ENCODE peak calls at places on chromosomes 16 and 17, in eight cellular contexts. One of them, this sample, is unnamed.

GRCh38 chr16:278863-279366 is 1.5 kb upstream of the ARHGDIG start:
- DNase-seq in Peyer's patch: no peak
- DNase-seq in CD4-positive, alpha-beta T cell: peak; percentile 23
- DNase-seq in psoas muscle: no peak
- DNase-seq in CD8-positive, alpha-beta memory T cell: no peak
- DNase-seq in lung: peak; percentile 34
- DNase-seq in keratinocyte: no peak
- DNase-seq in K562: no peak
- DNase-seq in this sample: no peak

GRCh38 chr17:61475726-61476125 is 23.5 kb downstream of the TBX4 start:
- DNase-seq in lung: no peak
- DNase-seq in CD8-positive, alpha-beta memory T cell: no peak
- DNase-seq in psoas muscle: no peak
- DNase-seq in keratinocyte: peak; percentile 65
- DNase-seq in Peyer's patch: peak; percentile 22
- DNase-seq in CD4-positive, alpha-beta T cell: no peak
- DNase-seq in K562: no peak
- DNase-seq in this sample: no peak

GRCh38 chr17:50534979-50535326 is 2.4 kb downstream of the EPN3 start:
- DNase-seq in CD8-positive, alpha-beta memory T cell: no peak
- DNase-seq in keratinocyte: no peak
- DNase-seq in lung: no peak
- DNase-seq in Peyer's patch: no peak
- DNase-seq in psoas muscle: no peak
- DNase-seq in CD4-positive, alpha-beta T cell: no peak
- DNase-seq in K562: no peak
- DNase-seq in this sample: no peak

GRCh38 chr17:72775914-72776313 is 316.6 kb downstream of the SLC39A11 start:
- DNase-seq in psoas muscle: no peak
- DNase-seq in Peyer's patch: no peak
- DNase-seq in lung: no peak
- DNase-seq in CD4-positive, alpha-beta T cell: no peak
- DNase-seq in CD8-positive, alpha-beta memory T cell: no peak
- DNase-seq in K562: no peak
- DNase-seq in keratinocyte: no peak
- DNase-seq in this sample: no peak

GRCh38 chr17:73297934-73298861 is 13.6 kb downstream of the CDC42EP4 start:
- DNase-seq in CD4-positive, alpha-beta T cell: no peak
- DNase-seq in CD8-positive, alpha-beta memory T cell: no peak
- DNase-seq in keratinocyte: no peak
- DNase-seq in psoas muscle: no peak
- DNase-seq in K562: no peak
- DNase-seq in lung: no peak
- DNase-seq in Peyer's patch: no peak
- DNase-seq in this sample: no peak

GRCh38 chr17:75743625-75744206 is 21.3 kb downstream of the GALK1 start:
- DNase-seq in K562: no peak
- DNase-seq in Peyer's patch: no peak
- DNase-seq in CD8-positive, alpha-beta memory T cell: no peak
- DNase-seq in keratinocyte: no peak
- DNase-seq in CD4-positive, alpha-beta T cell: no peak
- DNase-seq in lung: no peak
- DNase-seq in psoas muscle: no peak
- DNase-seq in this sample: no peak

GRCh38 chr17:55683554-55684315 is 38.9 kb downstream of the TMEM100 start:
- DNase-seq in psoas muscle: no peak
- DNase-seq in CD8-positive, alpha-beta memory T cell: no peak
- DNase-seq in keratinocyte: no peak
- DNase-seq in lung: no peak
- DNase-seq in K562: no peak
- DNase-seq in CD4-positive, alpha-beta T cell: no peak
- DNase-seq in Peyer's patch: no peak
- DNase-seq in this sample: no peak

GRCh38 chr17:79779088-79779529 is 1.2 kb downstream of the CBX2 start:
- DNase-seq in Peyer's patch: no peak
- DNase-seq in CD4-positive, alpha-beta T cell: no peak
- DNase-seq in K562: peak; percentile 32
- DNase-seq in keratinocyte: no peak
- DNase-seq in psoas muscle: no peak
- DNase-seq in CD8-positive, alpha-beta memory T cell: no peak
- DNase-seq in lung: no peak
- DNase-seq in this sample: no peak

GRCh38 chr17:56594528-56595418 is 1.3 kb downstream of the NOG start:
- DNase-seq in CD8-positive, alpha-beta memory T cell: no peak
- DNase-seq in CD4-positive, alpha-beta T cell: peak; percentile 31
- DNase-seq in keratinocyte: no peak
- DNase-seq in Peyer's patch: no peak
- DNase-seq in lung: no peak
- DNase-seq in psoas muscle: peak; percentile 35
- DNase-seq in K562: no peak
- DNase-seq in this sample: no peak

GRCh38 chr16:84774810-84775209 is 45.0 kb upstream of the CRISPLD2 start:
- DNase-seq in CD4-positive, alpha-beta T cell: no peak
- DNase-seq in lung: no peak
- DNase-seq in Peyer's patch: no peak
- DNase-seq in keratinocyte: no peak
- DNase-seq in CD8-positive, alpha-beta memory T cell: no peak
- DNase-seq in K562: no peak
- DNase-seq in psoas muscle: peak; percentile 46
- DNase-seq in this sample: no peak

GRCh38 chr16:54739381-54739780 is 191.3 kb upstream of the IRX5 start:
- DNase-seq in Peyer's patch: no peak
- DNase-seq in psoas muscle: no peak
- DNase-seq in CD4-positive, alpha-beta T cell: no peak
- DNase-seq in keratinocyte: no peak
- DNase-seq in CD8-positive, alpha-beta memory T cell: no peak
- DNase-seq in K562: no peak
- DNase-seq in lung: no peak
- DNase-seq in this sample: no peak

GRCh38 chr16:8850279-8850885 is 18.4 kb downstream of the CARHSP1 start:
- DNase-seq in keratinocyte: no peak
- DNase-seq in CD8-positive, alpha-beta memory T cell: no peak
- DNase-seq in lung: no peak
- DNase-seq in K562: no peak
- DNase-seq in Peyer's patch: peak; percentile 49
- DNase-seq in CD4-positive, alpha-beta T cell: no peak
- DNase-seq in psoas muscle: peak; percentile 65
- DNase-seq in this sample: no peak

GRCh38 chr16:20300312-20301097 is 26.8 kb downstream of the GP2 start:
- DNase-seq in psoas muscle: peak; percentile 13
- DNase-seq in lung: peak; percentile 46
- DNase-seq in K562: peak; percentile 70
- DNase-seq in CD4-positive, alpha-beta T cell: peak; percentile 2
- DNase-seq in Peyer's patch: peak; percentile 58
- DNase-seq in keratinocyte: peak; percentile 1
- DNase-seq in CD8-positive, alpha-beta memory T cell: no peak
- DNase-seq in this sample: peak; percentile 5

GRCh38 chr17:17613708-17614114 is 22.2 kb upstream of the PEMT start:
- DNase-seq in lung: peak; percentile 74
- DNase-seq in keratinocyte: no peak
- DNase-seq in CD4-positive, alpha-beta T cell: peak; percentile 36
- DNase-seq in K562: peak; percentile 47
- DNase-seq in Peyer's patch: no peak
- DNase-seq in psoas muscle: no peak
- DNase-seq in CD8-positive, alpha-beta memory T cell: peak; percentile 14
- DNase-seq in this sample: no peak

GRCh38 chr17:49146620-49147306 is 14.2 kb downstream of the B4GALNT2 start:
- DNase-seq in CD4-positive, alpha-beta T cell: no peak
- DNase-seq in lung: no peak
- DNase-seq in keratinocyte: peak; percentile 94
- DNase-seq in CD8-positive, alpha-beta memory T cell: no peak
- DNase-seq in K562: no peak
- DNase-seq in psoas muscle: no peak
- DNase-seq in Peyer's patch: no peak
- DNase-seq in this sample: no peak

GRCh38 chr17:78417531-78417909 is 39.1 kb downstream of the PGS1 start:
- DNase-seq in K562: no peak
- DNase-seq in keratinocyte: no peak
- DNase-seq in CD4-positive, alpha-beta T cell: no peak
- DNase-seq in CD8-positive, alpha-beta memory T cell: no peak
- DNase-seq in Peyer's patch: peak; percentile 41
- DNase-seq in psoas muscle: no peak
- DNase-seq in lung: no peak
- DNase-seq in this sample: no peak
- H3K27ac ChIP-seq in K562: no peak overlapping the region
- H3K27ac ChIP-seq in keratinocyte: no peak overlapping the region
- H3K27ac ChIP-seq in CD4-positive, alpha-beta T cell: no peak overlapping the region
- H3K27ac ChIP-seq in CD8-positive, alpha-beta memory T cell: no peak overlapping the region
- H3K27ac ChIP-seq in Peyer's patch: peak overlapping the region; percentile 65
- H3K27ac ChIP-seq in psoas muscle: peak overlapping the region; percentile 75
- H3K27ac ChIP-seq in lung: peak overlapping the region; percentile 97
- H3K27ac ChIP-seq in this sample: peak overlapping the region; percentile 78

GRCh38 chr17:8609910-8610309 is 20.6 kb downstream of the MYH10 start:
- DNase-seq in K562: no peak
- DNase-seq in CD4-positive, alpha-beta T cell: no peak
- DNase-seq in Peyer's patch: no peak
- DNase-seq in lung: no peak
- DNase-seq in psoas muscle: no peak
- DNase-seq in CD8-positive, alpha-beta memory T cell: no peak
- DNase-seq in keratinocyte: no peak
- DNase-seq in this sample: no peak
- H3K27ac ChIP-seq in K562: no peak overlapping the region
- H3K27ac ChIP-seq in CD4-positive, alpha-beta T cell: no peak overlapping the region
- H3K27ac ChIP-seq in Peyer's patch: no peak overlapping the region
- H3K27ac ChIP-seq in lung: no peak overlapping the region
- H3K27ac ChIP-seq in psoas muscle: no peak overlapping the region
- H3K27ac ChIP-seq in CD8-positive, alpha-beta memory T cell: no peak overlapping the region
- H3K27ac ChIP-seq in keratinocyte: no peak overlapping the region
- H3K27ac ChIP-seq in this sample: no peak overlapping the region

GRCh38 chr16:75248536-75249380 is 2.7 kb downstream of the BCAR1 start:
- DNase-seq in K562: no peak
- DNase-seq in Peyer's patch: no peak
- DNase-seq in psoas muscle: peak; percentile 13
- DNase-seq in CD8-positive, alpha-beta memory T cell: no peak
- DNase-seq in CD4-positive, alpha-beta T cell: no peak
- DNase-seq in keratinocyte: no peak
- DNase-seq in lung: no peak
- DNase-seq in this sample: no peak

GRCh38 chr16:75247249-75247648 is 4.2 kb downstream of the BCAR1 start:
- DNase-seq in psoas muscle: no peak
- DNase-seq in keratinocyte: no peak
- DNase-seq in CD4-positive, alpha-beta T cell: no peak
- DNase-seq in lung: no peak
- DNase-seq in CD8-positive, alpha-beta memory T cell: no peak
- DNase-seq in K562: no peak
- DNase-seq in Peyer's patch: no peak
- DNase-seq in this sample: peak; percentile 87

GRCh38 chr16:75244844-75245758 is 6.3 kb downstream of the BCAR1 start:
- DNase-seq in CD8-positive, alpha-beta memory T cell: no peak
- DNase-seq in keratinocyte: no peak
- DNase-seq in CD4-positive, alpha-beta T cell: no peak
- DNase-seq in psoas muscle: peak; percentile 90
- DNase-seq in K562: no peak
- DNase-seq in Peyer's patch: peak; percentile 75
- DNase-seq in lung: peak; percentile 65
- DNase-seq in this sample: peak; percentile 95

GRCh38 chr16:75248142-75248535 is 3.3 kb downstream of the BCAR1 start:
- DNase-seq in lung: no peak
- DNase-seq in keratinocyte: no peak
- DNase-seq in Peyer's patch: no peak
- DNase-seq in CD8-positive, alpha-beta memory T cell: no peak
- DNase-seq in K562: no peak
- DNase-seq in psoas muscle: peak; percentile 13
- DNase-seq in CD4-positive, alpha-beta T cell: no peak
- DNase-seq in this sample: peak; percentile 76

DNA sequence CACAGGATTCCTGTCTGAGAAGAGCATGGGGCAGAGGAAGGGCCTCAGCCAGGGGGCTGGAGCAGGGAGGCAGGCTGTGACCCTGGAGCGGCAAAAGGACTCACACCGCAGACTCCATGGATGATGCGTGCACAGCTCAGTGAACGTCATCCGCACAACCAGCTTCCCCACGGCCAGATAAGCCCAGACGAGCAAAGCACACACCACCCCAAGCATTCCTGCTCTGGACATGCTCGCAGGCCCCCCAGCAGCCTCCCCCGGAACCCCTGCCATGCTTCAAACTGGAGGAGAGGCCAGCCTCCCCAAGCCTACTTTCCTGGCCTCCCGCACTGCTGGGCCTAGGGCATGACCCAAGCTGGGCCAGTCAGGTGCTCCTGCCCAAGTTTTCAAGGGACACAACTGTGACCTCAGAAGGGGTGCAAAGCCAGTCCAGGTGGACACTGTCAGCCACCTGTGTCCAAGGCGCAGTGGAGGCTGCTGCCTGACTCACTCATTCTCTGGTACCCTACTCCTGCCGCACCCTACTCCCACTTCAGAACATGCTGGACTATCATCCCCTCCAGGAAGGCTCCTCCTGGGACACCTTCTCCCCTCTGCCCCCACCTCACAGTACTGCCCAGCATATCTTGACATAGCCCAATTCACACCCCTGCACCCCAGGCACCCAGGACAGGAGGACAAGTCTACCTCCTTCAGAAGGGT is 4.8 kb downstream of the BCAR1 start:
- DNase-seq in CD8-positive, alpha-beta memory T cell: no peak
- DNase-seq in lung: no peak
- DNase-seq in CD4-positive, alpha-beta T cell: no peak
- DNase-seq in Peyer's patch: no peak
- DNase-seq in K562: no peak
- DNase-seq in psoas muscle: no peak
- DNase-seq in keratinocyte: no peak
- DNase-seq in this sample: no peak
- H3K27ac ChIP-seq in CD8-positive, alpha-beta memory T cell: no peak overlapping the region
- H3K27ac ChIP-seq in lung: peak overlapping the region; percentile 82
- H3K27ac ChIP-seq in CD4-positive, alpha-beta T cell: no peak overlapping the region
- H3K27ac ChIP-seq in Peyer's patch: peak overlapping the region; percentile 93
- H3K27ac ChIP-seq in K562: no peak overlapping the region
- H3K27ac ChIP-seq in psoas muscle: peak overlapping the region; percentile 93
- H3K27ac ChIP-seq in keratinocyte: no peak overlapping the region
- H3K27ac ChIP-seq in this sample: peak overlapping the region; percentile 100

DNA sequence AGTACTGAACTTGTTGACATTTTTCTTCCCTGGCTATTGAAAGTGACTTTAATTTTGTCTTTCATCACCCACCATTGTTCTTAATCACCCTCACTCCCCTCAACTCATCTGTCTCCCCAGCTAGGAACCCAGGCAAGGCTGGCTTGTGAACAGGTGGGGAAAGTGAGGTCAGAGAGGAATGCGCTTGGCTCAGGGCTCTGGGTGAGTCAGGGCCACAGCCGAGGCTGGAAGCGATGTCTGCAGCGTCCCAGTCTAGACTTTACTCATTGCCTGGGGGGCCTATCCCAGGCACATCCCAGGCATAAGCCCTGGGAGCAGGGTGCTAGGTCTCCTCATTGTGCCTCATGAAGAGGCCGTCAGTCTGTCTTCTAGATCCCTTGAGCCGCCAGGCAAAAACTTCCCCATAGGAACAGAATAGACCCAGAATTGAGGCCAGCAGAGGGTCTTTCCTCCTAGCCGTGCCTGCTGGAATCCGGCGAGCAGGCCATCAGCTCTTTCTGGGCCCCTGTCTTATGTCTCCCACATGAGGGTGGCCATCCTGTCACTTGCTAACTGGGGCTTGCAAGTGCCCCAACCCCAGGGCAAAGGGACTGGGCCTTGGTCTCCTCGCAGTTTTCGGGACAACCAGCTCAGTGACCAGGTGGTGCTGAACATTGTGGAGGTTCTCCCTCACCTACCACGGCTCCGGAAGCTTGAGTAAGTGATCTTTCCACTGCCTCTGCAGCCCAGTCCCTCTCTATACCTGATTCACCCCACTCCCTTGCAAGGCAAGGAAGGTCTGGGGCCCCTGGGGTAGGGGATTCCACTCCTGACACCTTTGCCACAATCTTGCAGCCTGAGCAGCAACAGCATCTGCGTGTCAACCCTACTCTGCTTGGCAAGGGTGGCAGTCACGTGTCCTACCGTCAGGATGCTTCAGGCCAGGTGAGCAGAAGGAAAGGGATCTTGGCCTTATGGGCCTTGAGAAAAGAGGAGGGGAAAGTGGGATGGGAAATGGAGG is 40.1 kb downstream of the NLRC5 start:
- DNase-seq in lung: no peak
- DNase-seq in K562: no peak
- DNase-seq in psoas muscle: no peak
- DNase-seq in CD4-positive, alpha-beta T cell: no peak
- DNase-seq in keratinocyte: peak; percentile 87
- DNase-seq in Peyer's patch: no peak
- DNase-seq in CD8-positive, alpha-beta memory T cell: peak; percentile 35
- DNase-seq in this sample: no peak
- H3K27ac ChIP-seq in lung: no peak overlapping the region
- H3K27ac ChIP-seq in K562: no peak overlapping the region
- H3K27ac ChIP-seq in psoas muscle: no peak overlapping the region
- H3K27ac ChIP-seq in CD4-positive, alpha-beta T cell: no peak overlapping the region
- H3K27ac ChIP-seq in keratinocyte: no peak overlapping the region
- H3K27ac ChIP-seq in Peyer's patch: no peak overlapping the region
- H3K27ac ChIP-seq in CD8-positive, alpha-beta memory T cell: no peak overlapping the region
- H3K27ac ChIP-seq in this sample: no peak overlapping the region

This sample was measured in substantia nigra.